ENCODE peak calls at places on chromosomes 3 and 15, in eight cellular contexts. Q is choroid plexus epithelial cell, W is psoas muscle, A is uterus, H is BJ, T is progenitor cell of endocrine pancreas, X is NB4, R is IMR-90. D is an unnamed sample.

GRCh38 chr15:84594617-84595290 is 6.1 kb upstream of the ZSCAN2 start:
- DNase-seq in A (peak), H (no peak), X (peak), R (no peak), Q (no peak), W (no peak), T (no peak), D (no peak)

GRCh38 chr3:31522152-31522551 is 10.6 kb upstream of the STT3B start:
- DNase-seq in Q (no peak), W (no peak), R (no peak), X (peak), A (no peak), H (no peak), T (no peak), D (no peak)

GRCh38 chr3:182717216-182717615 is 76.1 kb upstream of the ATP11B start:
- DNase-seq in T (no peak), A (no peak), H (no peak), X (no peak), W (no peak), Q (no peak), R (no peak), D (no peak)

GRCh38 chr15:40291088-40291574 is 8.3 kb upstream of the ANKRD63 start:
- DNase-seq in X (no peak), R (peak), Q (peak), T (peak), W (peak), H (no peak), A (no peak), D (no peak)

GRCh38 chr3:123411340-123412040 is 37.4 kb downstream of the ADCY5 start:
- DNase-seq in W (no peak), H (no peak), A (no peak), R (no peak), Q (no peak), T (no peak), X (no peak), D (no peak)

GRCh38 chr15:83582386-83582785 is 71.5 kb upstream of the ADAMTSL3 start:
- DNase-seq in H (no peak), A (no peak), X (no peak), W (no peak), R (peak), T (no peak), Q (peak), D (no peak)

GRCh38 chr3:150409527-150410310 is 1.6 kb downstream of the TSC22D2 start:
- DNase-seq in T (peak), H (no peak), W (peak), R (peak), A (peak), Q (peak), X (peak), D (peak)

GRCh38 chr3:22284559-22284958 is 533.5 kb upstream of the ZNF385D start:
- DNase-seq in T (no peak), W (no peak), R (peak), H (no peak), Q (peak), X (no peak), A (no peak), D (no peak)

GRCh38 chr15:72338617-72339321 is 18.8 kb upstream of the CELF6 start:
- DNase-seq in H (peak), X (peak), T (no peak), W (no peak), A (peak), Q (peak), R (peak), D (no peak)

GRCh38 chr3:29385056-29385455 is 104.2 kb downstream of the RBMS3 start:
- DNase-seq in T (no peak), W (no peak), R (no peak), Q (peak), H (no peak), X (no peak), A (no peak), D (no peak)

GRCh38 chr3:141442421-141442820 is 44.4 kb upstream of the RASA2 start:
- DNase-seq in X (no peak), R (no peak), H (no peak), W (no peak), T (no peak), Q (no peak), A (no peak), D (peak)

GRCh38 chr15:79193157-79193948 is 89.2 kb upstream of the ANKRD34C start:
- DNase-seq in W (no peak), A (no peak), Q (no peak), R (no peak), X (no peak), H (no peak), T (no peak), D (no peak)

GRCh38 chr15:85515212-85515611 is 134.8 kb downstream of the AKAP13 start:
- DNase-seq in Q (no peak), R (no peak), X (no peak), W (no peak), A (no peak), H (no peak), T (no peak), D (no peak)

GRCh38 chr3:30399394-30400181 is 206.8 kb upstream of the TGFBR2 start:
- DNase-seq in X (no peak), T (no peak), R (peak), W (no peak), H (no peak), Q (peak), A (no peak), D (no peak)

GRCh38 chr3:69948246-69948862 is 51.2 kb upstream of the SAMMSON start:
- DNase-seq in X (peak), H (peak), R (peak), A (no peak), Q (peak), W (no peak), T (no peak), D (no peak)

GRCh38 chr3:3744826-3745225 is 54.4 kb upstream of the LRRN1 start:
- DNase-seq in H (no peak), A (no peak), Q (no peak), W (no peak), R (no peak), X (no peak), T (no peak), D (no peak)

GRCh38 chr3:16849240-16849639 is 35.5 kb upstream of the PLCL2 start:
- DNase-seq in Q (peak), X (peak), A (peak), W (peak), H (no peak), T (no peak), R (peak), D (no peak)

GRCh38 chr3:47469616-47470015 is 6.1 kb downstream of the SCAP start:
- DNase-seq in Q (peak), T (no peak), R (no peak), H (no peak), W (no peak), A (no peak), X (no peak), D (no peak)

GRCh38 chr3:178325330-178325729 is 210.9 kb upstream of the KCNMB2 start:
- DNase-seq in A (no peak), H (peak), R (peak), X (no peak), Q (peak), W (no peak), T (no peak), D (no peak)
- TF ChIP-seq CTCF in A (peak), H (peak), R (peak), X (no peak), Q (peak), W (peak), T (peak), D (peak)

DNA sequence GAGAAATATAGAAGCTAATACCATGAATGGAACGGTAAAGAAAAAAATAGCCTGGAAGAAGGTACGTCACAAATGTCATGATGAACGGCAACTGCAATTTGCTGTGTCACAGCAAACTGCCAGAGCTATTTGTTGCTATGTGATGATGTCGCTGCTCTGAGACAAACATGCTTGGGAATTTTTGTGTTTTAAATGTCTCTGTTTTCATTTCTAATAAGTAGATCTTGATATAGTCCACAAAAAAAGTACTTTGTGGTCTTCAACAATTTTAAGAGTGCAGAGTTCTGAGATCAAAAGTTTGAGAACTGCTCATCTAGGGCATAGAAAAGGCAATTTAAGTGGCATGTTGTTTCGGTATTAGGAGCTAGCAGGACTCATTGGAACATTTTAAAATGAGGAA is 4.3 kb upstream of the NR1D2 start:
- DNase-seq in H (no peak), R (no peak), T (no peak), A (no peak), W (no peak), X (no peak), Q (no peak), D (no peak)
- TF ChIP-seq CTCF in H (no peak), R (no peak), T (no peak), A (no peak), W (no peak), X (no peak), Q (no peak), D (no peak)

DNA sequence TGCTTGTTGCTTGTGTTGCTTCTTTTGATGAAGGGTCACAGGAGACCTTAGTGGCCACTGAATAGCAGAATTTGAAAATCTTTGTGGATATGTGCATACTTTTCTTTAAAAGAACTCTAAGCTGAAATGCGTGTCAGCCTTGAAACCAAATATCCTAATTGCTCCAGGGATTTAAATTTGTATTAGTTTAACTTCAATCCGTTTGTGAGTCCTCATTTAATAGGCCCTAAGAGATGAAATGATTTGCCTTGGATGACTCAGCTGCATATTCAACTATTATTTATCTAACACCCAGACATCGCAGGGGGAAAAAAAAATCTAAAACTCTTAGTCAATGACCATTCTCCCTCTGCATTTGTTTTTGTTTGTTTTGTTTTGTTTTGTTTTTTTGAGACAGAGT is 29.2 kb upstream of the LXN start:
- DNase-seq in T (no peak), W (no peak), A (no peak), X (no peak), R (peak), Q (no peak), H (no peak), D (no peak)
- TF ChIP-seq CTCF in T (no peak), W (no peak), A (no peak), X (no peak), R (no peak), Q (no peak), H (no peak), D (no peak)

GRCh38 chr15:33161209-33161608 is 33.3 kb downstream of the FMN1 start:
- DNase-seq in X (no peak), H (no peak), R (no peak), Q (no peak), A (no peak), W (no peak), T (no peak), D (no peak)

GRCh38 chr15:33160581-33161165 is 33.8 kb downstream of the FMN1 start:
- DNase-seq in H (no peak), A (no peak), X (no peak), Q (peak), W (no peak), R (no peak), T (no peak), D (no peak)

GRCh38 chr15:33157636-33158035 is 36.9 kb downstream of the FMN1 start:
- DNase-seq in X (no peak), Q (no peak), T (no peak), W (no peak), A (no peak), R (no peak), H (no peak), D (no peak)

GRCh38 chr15:33158359-33158758 is 36.2 kb downstream of the FMN1 start:
- DNase-seq in A (no peak), R (no peak), H (no peak), W (no peak), Q (no peak), X (no peak), T (no peak), D (no peak)

DNA sequence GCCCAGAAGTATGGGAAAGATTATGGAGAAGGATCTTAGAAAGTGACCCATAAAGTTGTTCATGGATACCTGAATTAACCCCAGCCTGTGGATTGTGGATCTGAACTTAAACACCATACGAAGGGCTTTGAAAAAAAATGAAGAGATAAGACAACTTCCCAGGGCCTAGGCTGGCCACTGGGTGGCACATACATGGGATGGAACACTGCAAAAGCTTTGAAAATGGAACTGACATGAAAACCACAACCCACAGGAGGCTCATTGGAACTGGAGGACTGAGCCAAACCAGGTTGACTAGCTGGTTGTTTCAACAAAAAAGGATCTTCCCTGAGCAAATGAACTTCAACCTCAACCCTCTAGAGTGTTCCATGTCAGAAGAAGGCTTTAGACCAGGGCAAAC is 34.5 kb downstream of the FMN1 start:
- DNase-seq in W (no peak), T (no peak), A (no peak), X (peak), H (no peak), R (no peak), Q (no peak), D (no peak)
- TF ChIP-seq CTCF in W (peak), T (no peak), A (no peak), X (no peak), H (no peak), R (no peak), Q (peak), D (no peak)

DNA sequence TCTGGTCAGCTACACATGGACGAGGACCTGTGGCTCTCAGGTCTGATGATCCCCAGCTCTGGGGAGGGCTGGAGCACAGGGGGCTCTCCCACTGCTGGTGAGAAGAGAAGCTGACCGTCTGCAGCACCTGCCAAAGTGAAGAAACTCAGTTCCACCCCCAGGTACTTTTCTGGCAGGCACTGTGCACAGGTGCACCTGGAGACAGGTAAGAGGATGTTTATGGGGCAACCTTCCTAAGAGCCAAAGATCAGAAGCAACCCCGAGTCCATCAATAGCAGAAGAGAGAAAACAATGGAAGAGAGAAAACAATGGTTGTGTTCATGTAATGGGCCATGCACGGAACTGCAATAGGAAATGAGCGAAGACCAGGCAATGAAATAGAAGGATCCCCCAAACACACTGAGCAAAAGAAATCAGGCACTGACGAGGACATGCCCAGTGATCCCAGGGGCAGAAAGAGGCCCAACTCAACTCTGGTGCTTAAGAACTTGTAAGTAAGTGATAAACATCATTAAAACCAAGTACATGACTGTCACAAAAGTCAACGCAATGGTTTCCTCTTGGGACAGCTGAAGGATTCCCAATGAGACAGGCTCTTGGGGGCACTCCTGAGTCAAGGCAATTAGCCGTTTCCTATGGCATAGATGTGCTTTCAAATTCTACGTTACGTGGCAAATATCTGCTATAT is 95.0 kb upstream of the ALDH1A3 start:
- DNase-seq in Q (no peak), X (peak), A (no peak), W (no peak), H (no peak), T (peak), R (no peak), D (peak)
- TF ChIP-seq CTCF in Q (no peak), X (no peak), A (no peak), W (no peak), H (no peak), T (no peak), R (no peak), D (no peak)

GRCh38 chr3:139561959-139562676 is 22.6 kb upstream of the RBP1 start:
- DNase-seq in T (no peak), A (peak), R (peak), Q (peak), W (no peak), X (no peak), H (no peak), D (no peak)
- TF ChIP-seq CTCF in T (peak), A (peak), R (peak), Q (peak), W (peak), X (peak), H (peak), D (peak)

GRCh38 chr3:58299839-58300516 is 6.1 kb upstream of the RPP14 start:
- DNase-seq in A (no peak), X (peak), W (no peak), T (no peak), H (no peak), Q (peak), R (peak), D (no peak)
- TF ChIP-seq CTCF in A (peak), X (no peak), W (peak), T (peak), H (peak), Q (peak), R (peak), D (peak)

GRCh38 chr3:184289426-184289938 is 9.6 kb upstream of the PSMD2 start:
- DNase-seq in W (peak), A (no peak), Q (peak), X (peak), H (no peak), T (peak), R (peak), D (no peak)

GRCh38 chr3:184290331-184290730 is 8.7 kb upstream of the PSMD2 start:
- DNase-seq in Q (no peak), A (no peak), X (no peak), H (no peak), R (no peak), T (no peak), W (no peak), D (no peak)

GRCh38 chr3:184283681-184284080 is 7.9 kb downstream of the ECE2 start:
- DNase-seq in W (no peak), Q (no peak), R (no peak), H (no peak), A (no peak), T (no peak), X (no peak), D (no peak)

GRCh38 chr3:184282941-184283340 is 7.1 kb downstream of the ECE2 start:
- DNase-seq in T (no peak), X (peak), R (no peak), Q (no peak), W (no peak), H (no peak), A (no peak), D (no peak)

GRCh38 chr3:184284696-184285095 is 8.9 kb downstream of the ECE2 start:
- DNase-seq in Q (peak), A (no peak), X (peak), W (no peak), H (no peak), T (no peak), R (peak), D (no peak)
- TF ChIP-seq CTCF in Q (peak), A (no peak), X (peak), W (no peak), H (peak), T (peak), R (peak), D (no peak)

DNA sequence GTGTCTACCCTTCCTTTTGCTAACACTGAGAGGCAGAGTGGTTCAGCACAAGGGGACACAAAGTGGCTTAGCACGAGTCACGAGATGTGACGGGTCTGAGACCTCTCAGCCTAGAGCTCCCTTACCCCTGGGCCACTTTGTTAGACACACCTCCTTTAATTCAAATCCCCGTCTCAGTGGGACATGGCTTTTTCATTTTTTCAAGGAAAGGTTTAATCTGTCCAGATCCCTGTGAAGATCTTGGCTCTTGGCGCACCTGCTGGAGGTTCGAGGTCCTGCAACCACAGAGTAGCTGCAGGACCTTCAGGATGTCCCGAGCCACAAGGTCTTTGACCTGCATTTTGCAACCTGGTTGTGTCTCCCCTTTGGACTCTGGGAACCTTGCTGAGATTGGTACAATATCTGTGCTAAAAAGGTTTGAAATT is 52.0 kb downstream of the LPP start:
- DNase-seq in H (no peak), W (no peak), Q (no peak), T (no peak), A (no peak), R (no peak), X (peak), D (no peak)
- TF ChIP-seq CTCF in H (no peak), W (no peak), Q (peak), T (peak), A (no peak), R (no peak), X (peak), D (peak)

GRCh38 chr3:8501388-8502131 is at the start of gene LMCD1:
- DNase-seq in X (no peak), W (peak), R (peak), T (peak), H (peak), Q (peak), A (peak), D (peak)
- TF ChIP-seq CTCF in X (no peak), W (peak), R (peak), T (peak), H (peak), Q (peak), A (peak), D (no peak)

D was measured in mesothelial cell of epicardium.